ENCODE peak calls at places on chromosome 17, in four cellular contexts. One of them, this sample, is unnamed.

GRCh38 chr17:17028059-17028877 is 14.0 kb upstream of the MPRIP start:
- DNase-seq in breast epithelium: peak
- DNase-seq in transverse colon: peak
- DNase-seq in GM12878: no peak
- DNase-seq in this sample: no peak

GRCh38 chr17:61054430-61054829 is 345.2 kb upstream of the TBX2 start:
- DNase-seq in breast epithelium: no peak
- DNase-seq in transverse colon: no peak
- DNase-seq in GM12878: no peak
- DNase-seq in this sample: no peak

GRCh38 chr17:76252040-76252954 is 12.0 kb upstream of the RNF157 start:
- DNase-seq in breast epithelium: peak
- DNase-seq in transverse colon: peak
- DNase-seq in GM12878: no peak
- DNase-seq in this sample: peak

GRCh38 chr17:68613739-68614298 is 12.7 kb upstream of the FAM20A start:
- DNase-seq in breast epithelium: no peak
- DNase-seq in transverse colon: no peak
- DNase-seq in GM12878: no peak
- DNase-seq in this sample: no peak

GRCh38 chr17:27616414-27616813 is 14.6 kb upstream of the LGALS9 start:
- DNase-seq in breast epithelium: no peak
- DNase-seq in transverse colon: no peak
- DNase-seq in GM12878: no peak
- DNase-seq in this sample: no peak

GRCh38 chr17:32865141-32865540 is 11.8 kb downstream of the MYO1D start:
- DNase-seq in breast epithelium: no peak
- DNase-seq in transverse colon: no peak
- DNase-seq in GM12878: no peak
- DNase-seq in this sample: no peak

GRCh38 chr17:49249292-49249794 is 18.8 kb upstream of the PHOSPHO1 start:
- DNase-seq in breast epithelium: no peak
- DNase-seq in transverse colon: no peak
- DNase-seq in GM12878: no peak
- DNase-seq in this sample: no peak

GRCh38 chr17:57902800-57903759 is 52.1 kb downstream of the CUEDC1 start:
- DNase-seq in breast epithelium: peak
- DNase-seq in transverse colon: peak
- DNase-seq in GM12878: peak
- DNase-seq in this sample: peak

GRCh38 chr17:64385187-64386083 is 5.2 kb downstream of the PECAM1 start:
- DNase-seq in breast epithelium: no peak
- DNase-seq in transverse colon: peak
- DNase-seq in GM12878: peak
- DNase-seq in this sample: no peak

GRCh38 chr17:64400644-64401043 is 10.0 kb upstream of the PECAM1 start:
- DNase-seq in breast epithelium: no peak
- DNase-seq in transverse colon: no peak
- DNase-seq in GM12878: no peak
- DNase-seq in this sample: no peak

GRCh38 chr17:41521574-41522261 is 3.0 kb upstream of the KRT15 start:
- DNase-seq in breast epithelium: peak
- DNase-seq in transverse colon: peak
- DNase-seq in GM12878: no peak
- DNase-seq in this sample: no peak

GRCh38 chr17:81706757-81707624 is 3.8 kb downstream of the MRPL12 start:
- DNase-seq in breast epithelium: no peak
- DNase-seq in transverse colon: no peak
- DNase-seq in GM12878: no peak
- DNase-seq in this sample: no peak

GRCh38 chr17:39767147-39767546 is 29.4 kb downstream of the GRB7 start:
- DNase-seq in breast epithelium: no peak
- DNase-seq in transverse colon: no peak
- DNase-seq in GM12878: no peak
- DNase-seq in this sample: no peak

GRCh38 chr17:57380055-57380356 is 123.7 kb downstream of the MSI2 start:
- DNase-seq in breast epithelium: no peak
- DNase-seq in transverse colon: no peak
- DNase-seq in GM12878: no peak
- DNase-seq in this sample: no peak

GRCh38 chr17:32033223-32033622 is 26.0 kb downstream of the LRRC37B start:
- DNase-seq in breast epithelium: no peak
- DNase-seq in transverse colon: no peak
- DNase-seq in GM12878: no peak
- DNase-seq in this sample: no peak

GRCh38 chr17:67027031-67027628 is 17.2 kb upstream of the CACNG1 start:
- DNase-seq in breast epithelium: no peak
- DNase-seq in transverse colon: no peak
- DNase-seq in GM12878: no peak
- DNase-seq in this sample: no peak

GRCh38 chr17:27259356-27259755 is 34.6 kb upstream of the WSB1 start:
- DNase-seq in breast epithelium: no peak
- DNase-seq in transverse colon: no peak
- DNase-seq in GM12878: no peak
- DNase-seq in this sample: no peak

GRCh38 chr17:70073326-70073725 is 1.7 kb upstream of the KCNJ16 start:
- DNase-seq in breast epithelium: no peak
- DNase-seq in transverse colon: no peak
- DNase-seq in GM12878: no peak
- DNase-seq in this sample: no peak

GRCh38 chr17:16072031-16072430 is 72.4 kb downstream of the TTC19 start:
- DNase-seq in breast epithelium: no peak
- DNase-seq in transverse colon: no peak
- DNase-seq in GM12878: no peak
- DNase-seq in this sample: no peak

GRCh38 chr17:64938925-64939474 is 19.7 kb upstream of the LRRC37A3 start:
- DNase-seq in breast epithelium: no peak
- DNase-seq in transverse colon: peak
- DNase-seq in GM12878: no peak
- DNase-seq in this sample: no peak

GRCh38 chr17:44758414-44759095 is at the start of gene ADAM11:
- DNase-seq in breast epithelium: no peak
- DNase-seq in transverse colon: no peak
- DNase-seq in GM12878: no peak
- DNase-seq in this sample: no peak

GRCh38 chr17:21094298-21094704 is 32.5 kb upstream of the DHRS7B start:
- DNase-seq in breast epithelium: no peak
- DNase-seq in transverse colon: no peak
- DNase-seq in GM12878: no peak
- DNase-seq in this sample: no peak

GRCh38 chr17:81207610-81208581 is 14.9 kb downstream of the CEP131 start:
- DNase-seq in breast epithelium: no peak
- DNase-seq in transverse colon: no peak
- DNase-seq in GM12878: no peak
- DNase-seq in this sample: no peak

GRCh38 chr17:77613627-77614026 is 344.9 kb upstream of the TNRC6C start:
- DNase-seq in breast epithelium: no peak
- DNase-seq in transverse colon: no peak
- DNase-seq in GM12878: no peak
- DNase-seq in this sample: no peak

GRCh38 chr17:30074726-30075125 is 41.9 kb upstream of the NSRP1 start:
- DNase-seq in breast epithelium: no peak
- DNase-seq in transverse colon: no peak
- DNase-seq in GM12878: no peak
- DNase-seq in this sample: no peak

GRCh38 chr17:4545217-4545951 is 9.8 kb downstream of the MYBBP1A start:
- DNase-seq in breast epithelium: no peak
- DNase-seq in transverse colon: no peak
- DNase-seq in GM12878: no peak
- DNase-seq in this sample: no peak

GRCh38 chr17:31903401-31903800 is 1.9 kb upstream of the UTP6 start:
- DNase-seq in breast epithelium: no peak
- DNase-seq in transverse colon: no peak
- DNase-seq in GM12878: no peak
- DNase-seq in this sample: no peak

GRCh38 chr17:50258647-50259483 is 15.4 kb upstream of the TMEM92 start:
- DNase-seq in breast epithelium: peak
- DNase-seq in transverse colon: no peak
- DNase-seq in GM12878: no peak
- DNase-seq in this sample: peak

GRCh38 chr17:80804466-80804865 is 187.2 kb upstream of the CHMP6 start:
- DNase-seq in breast epithelium: peak
- DNase-seq in transverse colon: no peak
- DNase-seq in GM12878: no peak
- DNase-seq in this sample: no peak

GRCh38 chr17:78903101-78903779 is at the start of gene CEP295NL:
- DNase-seq in breast epithelium: no peak
- DNase-seq in transverse colon: no peak
- DNase-seq in GM12878: no peak
- DNase-seq in this sample: no peak

GRCh38 chr17:48290378-48290777 is 139.6 kb downstream of the SKAP1 start:
- DNase-seq in breast epithelium: no peak
- DNase-seq in transverse colon: no peak
- DNase-seq in GM12878: no peak
- DNase-seq in this sample: no peak

GRCh38 chr17:6213859-6214258 is 143.7 kb downstream of the WSCD1 start:
- DNase-seq in breast epithelium: no peak
- DNase-seq in transverse colon: no peak
- DNase-seq in GM12878: no peak
- DNase-seq in this sample: no peak

GRCh38 chr17:8698142-8699050 is 46.2 kb downstream of the CCDC42 start:
- DNase-seq in breast epithelium: peak
- DNase-seq in transverse colon: peak
- DNase-seq in GM12878: no peak
- DNase-seq in this sample: no peak

GRCh38 chr17:28057731-28058246 is 15.3 kb downstream of the NLK start:
- DNase-seq in breast epithelium: no peak
- DNase-seq in transverse colon: no peak
- DNase-seq in GM12878: peak
- DNase-seq in this sample: no peak

GRCh38 chr17:76139261-76139752 is 1.7 kb downstream of the FOXJ1 start:
- DNase-seq in breast epithelium: no peak
- DNase-seq in transverse colon: no peak
- DNase-seq in GM12878: no peak
- DNase-seq in this sample: no peak

GRCh38 chr17:7745748-7746470 is 28.4 kb downstream of the DNAH2 start:
- DNase-seq in breast epithelium: peak
- DNase-seq in transverse colon: no peak
- DNase-seq in GM12878: no peak
- DNase-seq in this sample: no peak

GRCh38 chr17:79721993-79722671 is 8.6 kb upstream of the ENPP7 start:
- DNase-seq in breast epithelium: no peak
- DNase-seq in transverse colon: no peak
- DNase-seq in GM12878: no peak
- DNase-seq in this sample: no peak

GRCh38 chr17:75113798-75114551 is 4.2 kb downstream of the ARMC7 start:
- DNase-seq in breast epithelium: peak
- DNase-seq in transverse colon: peak
- DNase-seq in GM12878: no peak
- DNase-seq in this sample: peak
- TF ChIP-seq POLR2AphosphoS5 in breast epithelium: no peak
- TF ChIP-seq POLR2AphosphoS5 in transverse colon: no peak
- TF ChIP-seq POLR2AphosphoS5 in GM12878: no peak
- TF ChIP-seq POLR2AphosphoS5 in this sample: peak

GRCh38 chr17:511001-511690 is 158.5 kb upstream of the RPH3AL start:
- DNase-seq in breast epithelium: no peak
- DNase-seq in transverse colon: no peak
- DNase-seq in GM12878: no peak
- DNase-seq in this sample: no peak
- H3K4me3 ChIP-seq in breast epithelium: peak
- H3K4me3 ChIP-seq in transverse colon: no peak
- H3K4me3 ChIP-seq in GM12878: no peak
- H3K4me3 ChIP-seq in this sample: peak

DNA sequence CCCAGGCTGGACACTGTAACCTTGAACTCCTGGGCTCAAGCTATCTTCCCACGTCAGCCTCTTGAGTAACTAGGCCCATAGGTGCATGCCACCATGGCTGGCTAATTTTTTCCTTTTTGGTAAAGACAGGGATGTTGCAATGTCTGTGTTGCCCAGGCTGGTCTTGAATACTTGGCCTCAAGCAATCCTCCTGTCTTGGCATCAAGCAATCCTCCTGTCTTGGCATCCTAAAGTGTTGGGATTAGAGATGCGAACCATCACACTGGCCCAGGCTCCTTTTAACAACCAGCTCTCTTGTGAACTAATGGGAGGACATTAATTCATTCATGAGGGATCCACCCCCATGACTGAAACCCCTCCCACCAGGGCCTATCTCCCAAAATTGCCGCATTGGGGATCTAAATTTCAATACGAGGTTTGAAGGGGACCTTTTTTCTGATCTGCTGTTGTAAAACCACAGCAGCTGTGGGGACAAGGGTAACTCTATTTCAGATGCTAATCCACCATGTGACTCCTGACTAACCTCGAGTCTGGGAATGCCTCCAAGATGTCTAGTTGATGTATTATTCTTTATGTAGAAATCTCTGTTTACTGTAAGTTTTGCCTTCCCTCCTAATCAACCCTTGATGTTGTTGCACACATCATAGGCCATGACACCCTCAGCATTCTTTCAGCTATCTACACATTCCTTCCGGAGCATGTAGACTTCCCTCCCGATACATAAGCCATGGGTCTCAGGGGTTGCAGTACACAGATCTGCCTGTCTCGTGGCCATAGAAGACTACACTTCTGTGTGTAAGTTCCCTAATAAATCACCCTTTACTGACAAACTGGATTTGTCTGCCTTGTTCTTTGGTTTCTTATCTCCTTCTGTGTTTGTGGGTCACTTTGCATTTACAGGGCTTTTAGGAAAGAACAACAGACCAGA is 37.6 kb downstream of the RNF112 start:
- DNase-seq in breast epithelium: no peak
- DNase-seq in transverse colon: no peak
- DNase-seq in GM12878: no peak
- DNase-seq in this sample: no peak
- TF ChIP-seq POLR2A in breast epithelium: no peak
- TF ChIP-seq POLR2A in transverse colon: no peak
- TF ChIP-seq POLR2A in GM12878: no peak
- TF ChIP-seq POLR2A in this sample: no peak

GRCh38 chr17:47253541-47254402 is at the start of gene ITGB3:
- DNase-seq in breast epithelium: peak
- DNase-seq in transverse colon: peak
- DNase-seq in GM12878: no peak
- DNase-seq in this sample: no peak
- TF ChIP-seq POLR2AphosphoS5 in breast epithelium: peak
- TF ChIP-seq POLR2AphosphoS5 in transverse colon: peak
- TF ChIP-seq POLR2AphosphoS5 in GM12878: peak
- TF ChIP-seq POLR2AphosphoS5 in this sample: peak

DNA sequence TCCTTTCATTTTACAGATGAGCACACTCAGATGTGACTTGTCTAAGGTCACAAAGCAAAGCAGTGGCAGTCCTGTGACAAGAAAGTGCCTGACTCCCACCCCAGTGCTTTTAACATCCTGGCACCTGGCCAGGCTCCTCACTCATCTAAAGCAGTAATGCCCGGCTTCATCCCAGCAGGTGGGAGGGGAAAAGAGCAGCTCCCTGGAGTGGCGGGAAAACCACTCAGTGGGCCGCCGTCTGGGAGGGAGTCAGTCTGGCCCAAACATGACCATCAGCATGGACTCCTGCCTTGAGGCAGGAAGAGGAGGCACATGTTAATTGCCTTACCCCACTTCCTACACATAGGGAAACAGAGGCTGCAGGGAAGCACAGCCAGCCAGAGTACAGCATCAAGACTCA is 2.6 kb downstream of the PCGF2 start:
- DNase-seq in breast epithelium: no peak
- DNase-seq in transverse colon: no peak
- DNase-seq in GM12878: no peak
- DNase-seq in this sample: no peak
- H3K4me3 ChIP-seq in breast epithelium: no peak
- H3K4me3 ChIP-seq in transverse colon: no peak
- H3K4me3 ChIP-seq in GM12878: peak
- H3K4me3 ChIP-seq in this sample: no peak

GRCh38 chr17:18858567-18859245 is 775 bp downstream of the PRPSAP2 start:
- DNase-seq in breast epithelium: no peak
- DNase-seq in transverse colon: no peak
- DNase-seq in GM12878: no peak
- DNase-seq in this sample: no peak
- TF ChIP-seq POLR2A in breast epithelium: no peak
- TF ChIP-seq POLR2A in transverse colon: no peak
- TF ChIP-seq POLR2A in GM12878: no peak
- TF ChIP-seq POLR2A in this sample: no peak

This sample was measured in esophagus muscularis mucosa.